ENCODE peak calls at places on chromosomes 3 and 15, in seven cellular contexts. D is heart right ventricle, G is esophagus squamous epithelium, S is HepG2, E is heart left ventricle, Z is left ventricle myocardium inferior, V is ascending aorta. C is an unnamed sample.

GRCh38 chr3:46857485-46858341 is 5.5 kb downstream of the MYL3 start:
- DNase-seq in D (peak; percentile 4), G (no peak), S (no peak), E (peak; percentile 36), Z (peak; percentile 9), V (peak; percentile 30), C (no peak)

GRCh38 chr3:15287565-15288330 is 44.6 kb downstream of the SH3BP5 start:
- DNase-seq in D (peak; percentile 50), G (peak; percentile 9), S (no peak), E (peak; percentile 53), Z (peak; percentile 67), V (peak; percentile 93), C (no peak)

GRCh38 chr3:157865449-157865862 is 240.8 kb downstream of the SHOX2 start:
- DNase-seq in D (no peak), G (no peak), S (peak; percentile 2), E (peak; percentile 26), Z (no peak), V (no peak), C (peak; percentile 5)

GRCh38 chr3:4895848-4896247 is 83.4 kb upstream of the BHLHE40 start:
- DNase-seq in D (no peak), G (no peak), S (no peak), E (no peak), Z (no peak), V (no peak), C (no peak)

GRCh38 chr3:108757404-108757982 is at the start of gene RETNLB:
- DNase-seq in D (no peak), G (no peak), S (no peak), E (no peak), Z (no peak), V (no peak), C (peak; percentile 85)

GRCh38 chr3:36954452-36955134 is 9.7 kb upstream of the TRANK1 start:
- DNase-seq in D (no peak), G (no peak), S (no peak), E (no peak), Z (no peak), V (no peak), C (peak; percentile 74)

GRCh38 chr15:71072423-71072822 is 42.8 kb upstream of the THSD4 start:
- DNase-seq in D (no peak), G (no peak), S (no peak), E (no peak), Z (no peak), V (no peak), C (no peak)

GRCh38 chr3:155853214-155854146 is 747 bp downstream of the SLC33A1 start:
- DNase-seq in D (peak; percentile 9), G (no peak), S (peak; percentile 36), E (peak; percentile 56), Z (peak; percentile 22), V (peak; percentile 73), C (peak; percentile 18)

GRCh38 chr15:43516801-43517353 is 531 bp upstream of the MAP1A start:
- DNase-seq in D (no peak), G (no peak), S (no peak), E (no peak), Z (no peak), V (no peak), C (no peak)

GRCh38 chr3:141900343-141900742 is 23.9 kb downstream of the ATP1B3 start:
- DNase-seq in D (no peak), G (no peak), S (no peak), E (no peak), Z (no peak), V (no peak), C (no peak)

GRCh38 chr3:141895731-141896130 is 19.3 kb downstream of the ATP1B3 start:
- DNase-seq in D (no peak), G (no peak), S (no peak), E (no peak), Z (no peak), V (no peak), C (no peak)

GRCh38 chr3:141894524-141895176 is 18.2 kb downstream of the ATP1B3 start:
- DNase-seq in D (no peak), G (no peak), S (peak; percentile 57), E (no peak), Z (no peak), V (no peak), C (peak; percentile 39)
- H3K36me3 ChIP-seq in D (no peaks in the 10 kb centered on the region), G (peaks cover 19% of the 10 kb centered on the region), S (peaks cover 8% of the 10 kb centered on the region), E (no peaks in the 10 kb centered on the region), Z (peaks cover 15% of the 10 kb centered on the region), V (peaks cover 8% of the 10 kb centered on the region), C (no peaks in the 10 kb centered on the region)

GRCh38 chr15:75712668-75713337 is at the start of gene CSPG4:
- DNase-seq in D (peak; percentile 70), G (no peak), S (no peak), E (peak; percentile 83), Z (peak; percentile 72), V (peak; percentile 87), C (no peak)
- H3K27ac ChIP-seq in D (peak within 1 kb of the TSS; percentile 67), G (peak within 1 kb of the TSS; percentile 32), S (no peak within 1 kb of the TSS), E (peak within 1 kb of the TSS; percentile 87), Z (peak within 1 kb of the TSS; percentile 74), V (peak within 1 kb of the TSS; percentile 95), C (no peak within 1 kb of the TSS)

GRCh38 chr15:34889486-34889885 is 80.1 kb downstream of the AQR start:
- DNase-seq in D (no peak), G (no peak), S (no peak), E (no peak), Z (no peak), V (no peak), C (no peak)

GRCh38 chr15:34890424-34890823 is 79.1 kb downstream of the AQR start:
- DNase-seq in D (no peak), G (no peak), S (no peak), E (no peak), Z (no peak), V (no peak), C (no peak)

GRCh38 chr15:34883042-34883441 is 86.5 kb downstream of the AQR start:
- DNase-seq in D (no peak), G (no peak), S (no peak), E (no peak), Z (no peak), V (no peak), C (no peak)

GRCh38 chr15:34883633-34884032 is 85.9 kb downstream of the AQR start:
- DNase-seq in D (no peak), G (no peak), S (no peak), E (no peak), Z (no peak), V (no peak), C (no peak)

GRCh38 chr15:34886134-34886533 is 83.4 kb downstream of the AQR start:
- DNase-seq in D (no peak), G (no peak), S (no peak), E (no peak), Z (no peak), V (no peak), C (no peak)
- H3K36me3 ChIP-seq in D (peaks cover 36% of the 10 kb centered on the region), G (peaks cover 100% of the 10 kb centered on the region), S (peaks cover 46% of the 10 kb centered on the region), E (no peaks in the 10 kb centered on the region), Z (peaks cover 95% of the 10 kb centered on the region), V (peaks cover 14% of the 10 kb centered on the region), C (peaks cover 9% of the 10 kb centered on the region)

DNA sequence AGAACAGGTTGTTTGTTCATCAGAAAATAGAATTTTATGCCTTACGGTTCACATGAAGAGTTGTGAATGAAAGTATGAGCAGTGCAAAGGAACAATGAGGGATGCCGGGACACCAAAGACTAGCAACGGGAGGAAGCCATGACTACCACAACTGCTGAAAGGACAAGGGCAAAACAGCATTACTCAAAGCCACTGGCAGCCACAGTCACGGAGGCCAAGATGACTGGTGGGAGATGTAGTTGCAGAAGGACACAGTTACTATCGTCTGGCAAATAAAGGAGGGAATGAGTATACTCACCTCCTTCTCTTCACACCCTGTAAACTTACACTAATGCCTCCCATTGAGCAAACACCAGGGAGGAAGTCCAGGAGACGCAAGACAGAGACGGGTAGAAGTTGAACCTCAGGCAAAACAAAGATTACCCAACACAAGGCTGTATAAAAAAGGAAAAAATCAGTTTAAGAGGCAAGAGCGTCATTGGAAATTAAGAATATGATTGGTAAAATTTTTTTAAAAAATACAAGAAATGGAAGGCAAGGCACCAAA is 675.5 kb downstream of the FHIT start:
- DNase-seq in D (no peak), G (no peak), S (no peak), E (no peak), Z (no peak), V (no peak), C (no peak)
- H3K27ac ChIP-seq in D (no peak overlapping the region), G (no peak overlapping the region), S (no peak overlapping the region), E (no peak overlapping the region), Z (no peak overlapping the region), V (no peak overlapping the region), C (no peak overlapping the region)

GRCh38 chr15:83046558-83047127 is 20.4 kb downstream of the BTBD1 start:
- DNase-seq in D (no peak), G (no peak), S (no peak), E (no peak), Z (no peak), V (no peak), C (no peak)

GRCh38 chr15:83039206-83039605 is 27.8 kb upstream of the C15orf40 start:
- DNase-seq in D (no peak), G (no peak), S (no peak), E (no peak), Z (no peak), V (no peak), C (no peak)

DNA sequence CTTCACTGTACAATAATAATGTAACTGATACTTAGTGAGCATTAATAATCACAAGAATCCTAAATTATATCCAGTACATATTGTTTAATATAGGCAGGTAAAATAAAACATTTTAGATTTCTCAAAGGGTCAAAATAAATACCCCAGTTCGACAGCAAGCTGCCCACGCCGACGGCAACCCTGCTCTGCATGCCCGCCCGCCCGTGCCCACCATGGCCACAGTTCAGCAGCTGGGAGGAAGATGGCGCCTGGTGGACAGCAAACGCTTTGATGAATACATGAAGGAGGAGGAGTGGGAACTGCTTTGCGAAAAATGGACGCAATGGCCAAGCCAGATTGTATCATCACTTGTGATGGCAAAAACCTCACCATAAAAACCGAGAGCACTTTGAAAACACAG is 22.9 kb downstream of the BTBD1 start:
- DNase-seq in D (no peak), G (no peak), S (no peak), E (no peak), Z (no peak), V (no peak), C (no peak)
- H3K36me3 ChIP-seq in D (peaks cover 17% of the 10 kb centered on the region), G (peaks cover 87% of the 10 kb centered on the region), S (peaks cover 68% of the 10 kb centered on the region), E (peaks cover 4% of the 10 kb centered on the region), Z (peaks cover 66% of the 10 kb centered on the region), V (peaks cover 26% of the 10 kb centered on the region), C (peaks cover 13% of the 10 kb centered on the region)